ENCODE peak calls at places on chromosomes 13 and 19, in seven cellular contexts. One of them, this sample, is unnamed.

GRCh38 chr13:73060251-73061160 is 1.7 kb downstream of the KLF5 start:
- DNase-seq in OCI-LY7: no peak
- DNase-seq in body of pancreas: peak
- DNase-seq in NCI-H1436 treated with DMSO at 0.1 percent for 48 hours: no peak
- DNase-seq in neural crest cell: no peak
- DNase-seq in NCI-H1694: no peak
- DNase-seq in neural progenitor cell: peak
- DNase-seq in this sample: peak

GRCh38 chr13:108305655-108306054 is 36.1 kb downstream of the TNFSF13B start:
- DNase-seq in OCI-LY7: no peak
- DNase-seq in body of pancreas: no peak
- DNase-seq in NCI-H1436 treated with DMSO at 0.1 percent for 48 hours: no peak
- DNase-seq in neural crest cell: no peak
- DNase-seq in NCI-H1694: no peak
- DNase-seq in neural progenitor cell: no peak
- DNase-seq in this sample: peak

GRCh38 chr19:3097442-3097871 is 3.3 kb downstream of the GNA11 start:
- DNase-seq in OCI-LY7: no peak
- DNase-seq in body of pancreas: peak
- DNase-seq in NCI-H1436 treated with DMSO at 0.1 percent for 48 hours: no peak
- DNase-seq in neural crest cell: no peak
- DNase-seq in NCI-H1694: no peak
- DNase-seq in neural progenitor cell: no peak
- DNase-seq in this sample: no peak

GRCh38 chr13:99973163-99973785 is 1.7 kb upstream of the ZIC5 start:
- DNase-seq in OCI-LY7: no peak
- DNase-seq in body of pancreas: no peak
- DNase-seq in NCI-H1436 treated with DMSO at 0.1 percent for 48 hours: no peak
- DNase-seq in neural crest cell: no peak
- DNase-seq in NCI-H1694: no peak
- DNase-seq in neural progenitor cell: no peak
- DNase-seq in this sample: no peak

GRCh38 chr13:95204231-95204765 is 97.0 kb downstream of the ABCC4 start:
- DNase-seq in OCI-LY7: no peak
- DNase-seq in body of pancreas: no peak
- DNase-seq in NCI-H1436 treated with DMSO at 0.1 percent for 48 hours: no peak
- DNase-seq in neural crest cell: no peak
- DNase-seq in NCI-H1694: no peak
- DNase-seq in neural progenitor cell: no peak
- DNase-seq in this sample: no peak

GRCh38 chr19:15199652-15200574 is 882 bp downstream of the NOTCH3 start:
- DNase-seq in OCI-LY7: no peak
- DNase-seq in body of pancreas: peak
- DNase-seq in NCI-H1436 treated with DMSO at 0.1 percent for 48 hours: no peak
- DNase-seq in neural crest cell: peak
- DNase-seq in NCI-H1694: no peak
- DNase-seq in neural progenitor cell: peak
- DNase-seq in this sample: peak

GRCh38 chr19:44955500-44956439 is 590 bp downstream of the CLPTM1 start:
- DNase-seq in OCI-LY7: no peak
- DNase-seq in body of pancreas: no peak
- DNase-seq in NCI-H1436 treated with DMSO at 0.1 percent for 48 hours: no peak
- DNase-seq in neural crest cell: no peak
- DNase-seq in NCI-H1694: no peak
- DNase-seq in neural progenitor cell: no peak
- DNase-seq in this sample: peak

GRCh38 chr13:49300716-49301589 is 53.2 kb downstream of the CDADC1 start:
- DNase-seq in OCI-LY7: peak
- DNase-seq in body of pancreas: peak
- DNase-seq in NCI-H1436 treated with DMSO at 0.1 percent for 48 hours: no peak
- DNase-seq in neural crest cell: peak
- DNase-seq in NCI-H1694: peak
- DNase-seq in neural progenitor cell: peak
- DNase-seq in this sample: peak

GRCh38 chr19:19426216-19426615 is 20.7 kb downstream of the GATAD2A start:
- DNase-seq in OCI-LY7: no peak
- DNase-seq in body of pancreas: no peak
- DNase-seq in NCI-H1436 treated with DMSO at 0.1 percent for 48 hours: no peak
- DNase-seq in neural crest cell: no peak
- DNase-seq in NCI-H1694: no peak
- DNase-seq in neural progenitor cell: no peak
- DNase-seq in this sample: no peak